ENCODE peak calls at places on chromosome 17, in eight cellular contexts. X is retinal pigment epithelial cell, P is ovary, Q is IMR-90, Y is cardiac muscle cell, C is cardiac fibroblast, U is left ventricle myocardium inferior, O is body of pancreas. V is an unnamed sample.

GRCh38 chr17:79667121-79667715 is 56.4 kb upstream of the RBFOX3 start:
- DNase-seq in X (no peak), C (no peak), U (peak), Q (no peak), O (no peak), Y (no peak), P (no peak), V (no peak)

GRCh38 chr17:42132941-42133340 is 10.3 kb downstream of the HSPB9 start:
- DNase-seq in Y (peak), P (no peak), C (peak), O (peak), Q (peak), U (peak), X (peak), V (peak)

GRCh38 chr17:31558748-31559646 is 167.5 kb downstream of the RAB11FIP4 start:
- DNase-seq in C (peak), X (no peak), Y (peak), P (peak), U (peak), Q (peak), O (peak), V (no peak)

GRCh38 chr17:69913241-69914015 is 161.6 kb upstream of the KCNJ16 start:
- DNase-seq in P (no peak), U (no peak), O (no peak), X (no peak), C (no peak), Q (peak), Y (no peak), V (no peak)

GRCh38 chr17:4728124-4728523 is 3.1 kb upstream of the MED11 start:
- DNase-seq in Q (no peak), U (no peak), Y (peak), O (peak), X (no peak), P (no peak), C (peak), V (no peak)

GRCh38 chr17:82435601-82436583 is 14.7 kb downstream of the CYBC1 start:
- DNase-seq in O (peak), U (no peak), P (no peak), C (no peak), Q (no peak), Y (no peak), X (no peak), V (no peak)

GRCh38 chr17:67359960-67360817 is 6.2 kb downstream of the PSMD12 start:
- DNase-seq in O (no peak), X (no peak), Q (peak), P (no peak), U (no peak), C (peak), Y (peak), V (no peak)

GRCh38 chr17:74417178-74418045 is 14.5 kb upstream of the GPRC5C start:
- DNase-seq in C (peak), Q (no peak), X (no peak), O (peak), P (no peak), U (no peak), Y (peak), V (peak)

GRCh38 chr17:67265620-67266019 is 20.6 kb upstream of the HELZ start:
- DNase-seq in Y (no peak), O (no peak), C (no peak), P (no peak), Q (no peak), U (no peak), X (no peak), V (no peak)

GRCh38 chr17:73231363-73231762 is 30.3 kb downstream of the CPSF4L start:
- DNase-seq in P (peak), X (no peak), Q (peak), Y (peak), U (no peak), O (no peak), C (peak), V (no peak)

GRCh38 chr17:61322316-61323014 is 77.2 kb upstream of the TBX2 start:
- DNase-seq in Q (no peak), P (no peak), X (no peak), U (no peak), O (no peak), Y (no peak), C (no peak), V (no peak)

GRCh38 chr17:78133179-78133951 is 2.8 kb downstream of the TMC8 start:
- DNase-seq in C (no peak), O (no peak), Q (no peak), Y (no peak), P (no peak), X (no peak), U (no peak), V (no peak)

GRCh38 chr17:42651392-42651791 is 7.7 kb upstream of the TUBG2 start:
- DNase-seq in O (no peak), Q (no peak), U (no peak), X (no peak), C (no peak), P (no peak), Y (no peak), V (no peak)

GRCh38 chr17:77424585-77425344 is 284.0 kb downstream of the SEC14L1 start:
- DNase-seq in O (peak), Y (peak), P (peak), C (peak), X (peak), U (peak), Q (peak), V (no peak)

GRCh38 chr17:80892900-80893603 is 98.6 kb upstream of the CHMP6 start:
- DNase-seq in X (peak), U (no peak), P (no peak), C (peak), Y (peak), Q (peak), O (no peak), V (no peak)

GRCh38 chr17:80894726-80895125 is 96.9 kb upstream of the CHMP6 start:
- DNase-seq in C (no peak), U (no peak), Y (no peak), O (no peak), P (no peak), Q (no peak), X (no peak), V (no peak)

GRCh38 chr17:80893604-80894438 is 97.8 kb upstream of the CHMP6 start:
- DNase-seq in C (no peak), O (no peak), U (no peak), Y (no peak), Q (no peak), P (no peak), X (no peak), V (no peak)

GRCh38 chr17:80894439-80894721 is 97.3 kb upstream of the CHMP6 start:
- DNase-seq in O (no peak), Y (no peak), U (no peak), X (no peak), Q (no peak), P (no peak), C (no peak), V (no peak)

GRCh38 chr17:80895366-80895765 is 96.3 kb upstream of the CHMP6 start:
- DNase-seq in C (no peak), X (no peak), P (no peak), U (no peak), O (no peak), Q (no peak), Y (no peak), V (no peak)
- H3K4me3 ChIP-seq in C (no peak), X (no peak), P (no peak), U (no peak), O (no peak), Q (no peak), Y (no peak), V (no peak)

GRCh38 chr17:27506348-27507218 is 50.3 kb downstream of the KSR1 start:
- DNase-seq in X (no peak), O (no peak), P (no peak), Y (peak), U (no peak), Q (no peak), C (no peak), V (no peak)
- H3K4me3 ChIP-seq in X (no peak), O (no peak), P (no peak), Y (no peak), U (no peak), Q (no peak), C (no peak), V (no peak)

DNA sequence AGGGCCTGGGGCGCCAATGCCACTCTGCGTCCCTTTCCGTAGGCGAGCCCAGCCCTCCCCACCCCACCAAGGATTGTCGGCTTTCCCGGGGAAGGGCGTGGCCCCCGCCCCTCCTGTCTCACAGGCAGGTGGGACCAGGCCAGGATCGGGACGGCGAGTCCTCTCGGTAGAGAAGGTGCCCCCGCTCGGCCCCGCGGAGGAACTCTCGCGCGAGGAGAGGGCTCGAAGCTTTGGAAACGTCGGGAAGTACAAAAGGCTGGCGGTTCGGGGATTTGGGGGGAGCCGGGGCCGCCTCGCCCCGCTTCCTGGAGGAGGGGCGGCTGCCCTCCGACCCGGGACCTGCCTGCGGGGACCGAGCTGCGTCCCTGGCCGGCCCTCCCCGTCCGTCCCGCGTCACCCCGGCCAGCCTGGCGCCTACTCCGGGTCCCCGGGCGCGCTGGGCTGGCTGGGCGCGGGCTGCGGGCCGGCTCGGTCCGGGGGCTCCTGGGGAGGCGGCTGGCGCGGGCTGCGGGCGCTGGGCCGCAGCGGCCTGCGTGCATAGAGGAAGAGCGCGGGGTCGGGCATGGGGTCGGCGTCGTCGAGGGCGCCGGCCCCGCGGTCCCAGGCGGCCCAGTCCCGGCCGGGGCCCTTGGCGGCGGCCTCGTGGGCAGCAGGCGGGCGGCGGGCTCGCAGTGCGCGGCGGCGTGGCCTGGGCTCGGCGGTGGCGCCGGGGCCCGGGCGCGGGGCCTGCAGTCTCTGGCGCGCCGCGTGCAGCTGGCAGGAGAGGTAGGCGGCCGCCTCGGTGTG is 12.6 kb upstream of the CLUH start:
- DNase-seq in C (no peak), Q (no peak), O (no peak), U (peak), X (no peak), P (no peak), Y (no peak), V (no peak)
- H3K4me3 ChIP-seq in C (no peak), Q (peak), O (no peak), U (peak), X (no peak), P (peak), Y (no peak), V (no peak)

GRCh38 chr17:59152925-59153324 is 2.1 kb downstream of the SKA2 start:
- DNase-seq in P (no peak), X (no peak), U (no peak), Y (no peak), Q (no peak), O (no peak), C (no peak), V (no peak)
- H3K4me3 ChIP-seq in P (no peak), X (peak), U (no peak), Y (peak), Q (no peak), O (no peak), C (no peak), V (no peak)

GRCh38 chr17:35520043-35520442 is 17.4 kb downstream of the SLFN12L start:
- DNase-seq in X (no peak), P (no peak), Q (no peak), C (no peak), U (no peak), O (no peak), Y (no peak), V (no peak)

GRCh38 chr17:35515027-35515426 is 22.5 kb downstream of the SLFN12L start:
- DNase-seq in Y (no peak), Q (no peak), C (no peak), P (no peak), X (no peak), O (no peak), U (no peak), V (no peak)

GRCh38 chr17:35521150-35521549 is 16.3 kb downstream of the SLFN12L start:
- DNase-seq in Q (no peak), C (no peak), U (no peak), Y (no peak), O (no peak), P (no peak), X (no peak), V (no peak)

GRCh38 chr17:35523296-35523695 is 14.2 kb downstream of the SLFN12L start:
- DNase-seq in Y (no peak), C (no peak), U (no peak), P (no peak), Q (no peak), O (no peak), X (no peak), V (no peak)

DNA sequence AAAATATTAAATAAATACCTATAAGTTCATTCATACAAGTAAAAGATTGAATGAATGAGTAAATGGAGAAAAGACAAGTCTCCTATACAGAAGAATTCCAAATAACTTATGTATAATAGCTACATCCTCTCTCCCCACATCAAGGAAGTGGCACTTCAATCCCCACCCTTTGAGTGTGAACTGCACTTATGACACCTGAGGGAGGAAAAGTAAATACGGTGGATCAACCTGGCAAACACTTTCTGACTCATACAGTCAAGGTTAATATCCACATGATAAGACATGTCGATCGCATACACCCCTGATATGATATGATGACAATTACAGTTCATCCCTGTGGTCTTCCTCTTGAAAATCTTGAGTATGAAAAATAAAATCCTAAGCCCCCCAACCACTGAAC is 18.0 kb downstream of the SLFN12L start:
- DNase-seq in Y (no peak), P (no peak), O (no peak), Q (no peak), X (no peak), C (no peak), U (no peak), V (no peak)
- H3K4me3 ChIP-seq in Y (no peak), P (no peak), O (no peak), Q (no peak), X (no peak), C (no peak), U (no peak), V (no peak)

DNA sequence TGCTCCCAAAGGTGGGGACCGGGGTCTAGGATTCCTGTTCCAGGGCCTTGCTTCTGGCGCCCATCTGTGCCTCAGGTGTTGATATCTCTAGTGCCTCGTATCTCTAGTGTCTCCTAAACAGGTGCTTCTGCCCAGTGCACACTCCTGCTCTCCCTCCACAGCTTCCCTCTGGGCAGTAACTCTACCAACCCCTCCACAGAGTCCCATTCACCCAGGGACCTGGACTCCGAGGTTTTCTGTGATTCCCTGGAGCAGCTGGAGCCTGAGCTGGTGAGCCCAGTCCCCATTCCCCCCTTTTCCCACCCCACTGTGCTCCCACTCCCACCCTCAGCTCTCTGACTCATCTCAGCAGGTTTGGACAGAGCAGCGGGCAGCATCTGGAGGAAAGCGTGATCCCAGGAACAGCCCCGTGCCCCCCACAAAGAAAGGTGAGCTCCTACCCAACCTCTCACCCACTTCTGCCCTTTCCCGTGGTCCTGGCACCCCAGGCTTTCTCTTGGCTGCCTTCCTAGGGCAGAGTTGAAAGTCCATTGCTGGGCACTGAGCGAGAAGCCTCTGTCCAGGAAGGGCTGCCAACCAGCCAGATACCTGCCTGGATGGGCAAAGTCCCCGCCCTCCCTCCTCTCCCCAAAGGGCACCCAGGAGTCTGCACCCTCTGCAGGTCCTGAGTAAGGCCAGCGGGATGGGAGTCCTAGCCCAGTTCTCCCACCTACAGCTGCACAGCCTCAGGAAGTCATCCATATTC is 2.2 kb downstream of the ACBD4 start:
- DNase-seq in P (peak), X (no peak), Y (no peak), Q (no peak), O (no peak), U (peak), C (no peak), V (no peak)
- H3K4me3 ChIP-seq in P (no peak), X (no peak), Y (no peak), Q (no peak), O (no peak), U (no peak), C (no peak), V (no peak)

DNA sequence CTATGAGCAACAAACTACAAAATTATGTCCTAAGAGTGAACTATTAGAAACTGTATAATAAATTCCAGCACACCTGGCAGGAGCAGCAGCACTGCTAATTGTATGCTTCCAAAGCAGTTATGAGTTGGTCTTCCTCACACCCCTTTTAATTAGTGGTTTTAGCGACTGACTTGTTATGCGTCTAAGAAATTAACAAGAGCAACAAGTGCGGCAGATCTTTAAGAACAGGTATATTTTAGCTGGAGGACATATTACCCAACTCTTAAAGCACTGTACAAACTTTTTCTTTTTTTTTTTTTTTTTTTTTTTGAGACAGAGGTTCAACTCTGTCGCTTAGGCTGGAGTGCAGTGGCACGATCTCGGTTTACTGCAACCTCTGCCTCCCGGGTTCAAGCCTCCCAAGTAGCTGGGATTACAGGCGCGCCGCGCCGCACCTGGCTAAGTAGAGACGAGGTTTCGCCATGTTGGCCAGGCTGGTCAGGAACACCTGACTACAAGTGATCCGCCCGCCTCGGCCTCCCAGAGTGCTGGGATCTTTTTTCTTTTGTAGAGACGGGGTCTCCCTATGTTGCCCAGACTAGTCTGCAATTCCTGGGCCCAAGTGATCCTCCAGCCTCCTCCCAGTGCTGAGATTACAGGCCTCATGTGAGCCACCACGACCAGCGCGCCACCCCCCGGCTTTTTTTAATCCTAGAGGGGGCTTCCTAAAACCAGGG is 1.6 kb upstream of the FBXL20 start:
- DNase-seq in Q (no peak), U (no peak), X (no peak), O (no peak), P (no peak), Y (no peak), C (no peak), V (no peak)
- H3K4me3 ChIP-seq in Q (no peak), U (peak), X (no peak), O (no peak), P (no peak), Y (peak), C (no peak), V (no peak)

GRCh38 chr17:15260376-15261062 is 4.6 kb downstream of the PMP22 start:
- DNase-seq in O (peak), Q (peak), C (peak), P (peak), Y (peak), X (no peak), U (peak), V (no peak)

GRCh38 chr17:15261063-15261817 is 3.9 kb downstream of the PMP22 start:
- DNase-seq in O (peak), X (no peak), Y (peak), P (peak), U (peak), C (peak), Q (peak), V (no peak)

GRCh38 chr17:15255713-15256454 is 9.2 kb downstream of the PMP22 start:
- DNase-seq in P (peak), Q (peak), U (no peak), C (no peak), Y (peak), X (no peak), O (peak), V (no peak)

GRCh38 chr17:15258113-15258512 is 7.0 kb downstream of the PMP22 start:
- DNase-seq in O (no peak), Q (no peak), P (no peak), U (no peak), Y (no peak), X (no peak), C (no peak), V (no peak)

GRCh38 chr17:15257316-15257925 is 7.7 kb downstream of the PMP22 start:
- DNase-seq in P (peak), Y (peak), X (peak), C (peak), Q (peak), O (peak), U (peak), V (no peak)
- H3K4me3 ChIP-seq in P (peak), Y (no peak), X (no peak), C (peak), Q (no peak), O (no peak), U (peak), V (no peak)

GRCh38 chr17:50146927-50147640 is 3.4 kb downstream of the PPP1R9B start:
- DNase-seq in C (no peak), O (no peak), Q (no peak), X (no peak), P (peak), U (no peak), Y (no peak), V (no peak)
- H3K4me3 ChIP-seq in C (peak), O (no peak), Q (peak), X (peak), P (peak), U (peak), Y (peak), V (peak)